ENCODE peak calls at places on chromosomes 7 and 10, in ten cellular contexts. C is astrocyte of the spinal cord, H is PC-3, E is Peyer's patch, N is fibroblast of villous mesenchyme, V is thoracic aorta, L is brain microvascular endothelial cell, K is stomach, I is mammary epithelial cell, P is tibial artery. W is an unnamed sample.

GRCh38 chr7:149598721-149599308 is 101.2 kb upstream of the ZNF746 start:
- DNase-seq in C (peak), H (peak), E (no peak), N (peak), V (no peak), L (peak), K (no peak), I (peak), P (no peak), W (peak)

GRCh38 chr7:154304740-154305679 is 252.8 kb downstream of the DPP6 start:
- DNase-seq in C (no peak), H (no peak), E (no peak), N (no peak), V (no peak), L (no peak), K (no peak), I (no peak), P (no peak), W (no peak)

GRCh38 chr10:79196470-79197461 is 128.0 kb downstream of the ZMIZ1 start:
- DNase-seq in C (no peak), H (peak), E (peak), N (peak), V (peak), L (no peak), K (peak), I (peak), P (peak), W (peak)

GRCh38 chr10:17056781-17057191 is 72.8 kb downstream of the CUBN start:
- DNase-seq in C (peak), H (peak), E (no peak), N (peak), V (no peak), L (no peak), K (no peak), I (peak), P (no peak), W (peak)

GRCh38 chr10:75220258-75220657 is 9.7 kb downstream of the VDAC2 start:
- DNase-seq in C (no peak), H (no peak), E (peak), N (no peak), V (no peak), L (no peak), K (no peak), I (no peak), P (no peak), W (no peak)

GRCh38 chr7:142542097-142542496 is 207.2 kb upstream of the PRSS1 start:
- DNase-seq in C (no peak), H (no peak), E (no peak), N (no peak), V (no peak), L (no peak), K (no peak), I (no peak), P (no peak), W (no peak)

GRCh38 chr10:103789771-103790201 is 65.6 kb downstream of the SH3PXD2A start:
- DNase-seq in C (no peak), H (peak), E (peak), N (no peak), V (no peak), L (no peak), K (peak), I (peak), P (no peak), W (no peak)

GRCh38 chr10:68601490-68602265 is 41.5 kb downstream of the TET1 start:
- DNase-seq in C (no peak), H (no peak), E (no peak), N (no peak), V (no peak), L (no peak), K (no peak), I (no peak), P (no peak), W (no peak)

GRCh38 chr7:69553190-69553589 is 45.1 kb upstream of the AUTS2 start:
- DNase-seq in C (no peak), H (no peak), E (no peak), N (no peak), V (no peak), L (no peak), K (no peak), I (no peak), P (no peak), W (no peak)

GRCh38 chr7:42493436-42494198 is 256.6 kb upstream of the GLI3 start:
- DNase-seq in C (peak), H (peak), E (peak), N (peak), V (peak), L (peak), K (peak), I (peak), P (peak), W (peak)

GRCh38 chr7:43669286-43670081 is 59.8 kb downstream of the COA1 start:
- DNase-seq in C (peak), H (no peak), E (peak), N (no peak), V (no peak), L (no peak), K (no peak), I (no peak), P (no peak), W (no peak)

GRCh38 chr10:123147635-123148413 is at the start of gene HMX2:
- DNase-seq in C (no peak), H (no peak), E (no peak), N (no peak), V (no peak), L (no peak), K (no peak), I (peak), P (no peak), W (peak)

GRCh38 chr7:151833691-151834090 is 43.2 kb downstream of the PRKAG2 start:
- DNase-seq in C (no peak), H (no peak), E (no peak), N (no peak), V (no peak), L (no peak), K (no peak), I (no peak), P (no peak), W (no peak)

GRCh38 chr7:47610506-47611044 is 28.7 kb upstream of the TNS3 start:
- DNase-seq in C (peak), H (no peak), E (no peak), N (peak), V (no peak), L (peak), K (no peak), I (no peak), P (no peak), W (peak)

GRCh38 chr7:20642171-20642570 is 26.7 kb downstream of the ABCB5 start:
- DNase-seq in C (peak), H (no peak), E (no peak), N (no peak), V (no peak), L (no peak), K (no peak), I (no peak), P (no peak), W (no peak)

GRCh38 chr7:155560196-155560595 is 13.8 kb upstream of the CNPY1 start:
- DNase-seq in C (no peak), H (no peak), E (no peak), N (no peak), V (no peak), L (no peak), K (no peak), I (no peak), P (no peak), W (no peak)

GRCh38 chr10:122054046-122055025 is 65.4 kb downstream of the TACC2 start:
- DNase-seq in C (peak), H (peak), E (peak), N (peak), V (no peak), L (peak), K (peak), I (no peak), P (peak), W (peak)

GRCh38 chr7:84245831-84246230 is 51.2 kb upstream of the SEMA3A start:
- DNase-seq in C (no peak), H (no peak), E (peak), N (no peak), V (no peak), L (no peak), K (peak), I (no peak), P (peak), W (no peak)

GRCh38 chr10:113425596-113425995 is 127.3 kb upstream of the HABP2 start:
- DNase-seq in C (no peak), H (peak), E (no peak), N (peak), V (no peak), L (peak), K (no peak), I (no peak), P (no peak), W (no peak)

GRCh38 chr7:50615519-50615845 is 50.3 kb upstream of the DDC start:
- DNase-seq in C (no peak), H (no peak), E (no peak), N (no peak), V (no peak), L (no peak), K (no peak), I (no peak), P (no peak), W (no peak)

GRCh38 chr10:118139321-118139720 is 92.6 kb upstream of the RAB11FIP2 start:
- DNase-seq in C (no peak), H (peak), E (no peak), N (no peak), V (no peak), L (peak), K (no peak), I (peak), P (no peak), W (no peak)

GRCh38 chr10:121696854-121697253 is 98.6 kb upstream of the FGFR2 start:
- DNase-seq in C (no peak), H (peak), E (peak), N (peak), V (no peak), L (no peak), K (peak), I (no peak), P (peak), W (peak)

GRCh38 chr10:89165923-89166322 is 41.2 kb downstream of the CH25H start:
- DNase-seq in C (no peak), H (peak), E (no peak), N (peak), V (no peak), L (no peak), K (no peak), I (peak), P (no peak), W (no peak)

GRCh38 chr10:89164080-89164479 is 43.0 kb downstream of the CH25H start:
- DNase-seq in C (no peak), H (no peak), E (no peak), N (no peak), V (no peak), L (no peak), K (no peak), I (no peak), P (no peak), W (no peak)

GRCh38 chr10:89164920-89165319 is 42.2 kb downstream of the CH25H start:
- DNase-seq in C (no peak), H (no peak), E (no peak), N (no peak), V (no peak), L (no peak), K (no peak), I (no peak), P (no peak), W (no peak)

GRCh38 chr10:89160339-89160738 is 46.8 kb downstream of the CH25H start:
- DNase-seq in C (no peak), H (no peak), E (no peak), N (no peak), V (no peak), L (no peak), K (no peak), I (no peak), P (no peak), W (no peak)

DNA sequence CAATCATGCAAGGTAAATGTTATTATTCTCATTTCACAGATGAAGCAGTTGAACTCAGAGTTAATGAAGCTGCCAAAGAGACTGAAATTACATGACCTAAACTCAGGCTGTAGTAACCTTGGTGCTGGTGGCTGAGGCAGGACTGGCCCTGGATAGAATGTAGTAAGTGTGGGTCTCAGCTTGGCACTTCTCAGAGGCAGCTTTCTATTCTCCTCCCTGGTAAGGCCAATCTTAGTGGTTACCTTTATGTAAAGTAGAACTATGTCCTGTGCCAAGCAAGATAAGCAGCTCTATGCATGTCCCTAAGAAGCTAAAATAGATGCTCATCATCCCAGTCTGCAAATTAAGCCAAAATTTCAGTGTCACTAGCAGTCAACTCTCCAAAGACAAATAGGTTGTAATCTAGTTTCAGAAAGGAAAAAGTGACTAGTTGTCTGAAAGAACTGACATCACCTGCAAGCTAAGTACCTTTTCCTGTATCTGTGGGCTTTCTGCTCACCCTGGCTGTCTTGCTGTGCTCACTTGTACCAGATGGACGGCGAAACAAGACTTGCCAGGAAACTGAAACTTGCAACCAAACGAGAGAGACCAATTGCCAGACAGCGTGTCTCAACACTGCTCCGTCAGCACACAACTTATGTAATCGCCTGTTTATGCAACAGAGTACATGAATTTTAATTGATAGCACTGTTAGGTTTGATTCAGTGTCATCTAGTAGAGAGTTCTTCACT is 43.7 kb downstream of the CH25H start:
- DNase-seq in C (no peak), H (no peak), E (peak), N (peak), V (no peak), L (no peak), K (peak), I (peak), P (peak), W (peak)
- H3K4me3 ChIP-seq in C (no peak), H (no peak), E (peak), N (no peak), V (no peak), L (no peak), K (no peak), I (no peak), P (no peak), W (no peak)

GRCh38 chr10:88065384-88066049 is 202.1 kb downstream of the PTEN start:
- DNase-seq in C (no peak), H (no peak), E (no peak), N (no peak), V (no peak), L (peak), K (no peak), I (no peak), P (no peak), W (no peak)

GRCh38 chr10:88066876-88067275 is 203.5 kb downstream of the PTEN start:
- DNase-seq in C (no peak), H (no peak), E (peak), N (no peak), V (no peak), L (no peak), K (no peak), I (no peak), P (no peak), W (no peak)

GRCh38 chr10:88064608-88065383 is 201.4 kb downstream of the PTEN start:
- DNase-seq in C (no peak), H (no peak), E (peak), N (peak), V (peak), L (no peak), K (peak), I (no peak), P (peak), W (peak)

GRCh38 chr10:88063861-88064521 is 200.6 kb downstream of the PTEN start:
- DNase-seq in C (no peak), H (no peak), E (no peak), N (no peak), V (no peak), L (no peak), K (no peak), I (no peak), P (no peak), W (no peak)

DNA sequence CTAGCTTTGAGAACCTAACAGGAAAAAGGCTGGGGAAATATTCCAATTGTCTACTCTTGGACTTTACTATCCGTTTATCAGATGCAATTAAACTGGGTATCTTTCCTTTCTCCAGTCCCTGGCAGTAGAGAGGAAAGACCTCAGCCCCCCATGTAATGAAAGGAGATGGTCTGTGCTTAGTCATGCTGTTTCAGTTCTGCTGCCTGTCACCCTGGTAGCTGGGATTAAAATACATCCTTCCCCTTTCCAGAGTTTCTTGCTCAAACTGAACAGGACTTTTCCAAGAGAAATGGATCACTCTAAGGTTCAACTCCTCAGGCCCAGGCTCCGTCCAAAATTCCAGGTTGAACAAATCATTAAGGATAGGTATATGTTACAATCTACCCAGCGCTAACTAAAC is 202.9 kb downstream of the PTEN start:
- DNase-seq in C (no peak), H (no peak), E (no peak), N (no peak), V (no peak), L (no peak), K (no peak), I (no peak), P (no peak), W (no peak)
- H3K4me3 ChIP-seq in C (no peak), H (no peak), E (no peak), N (no peak), V (no peak), L (no peak), K (no peak), I (no peak), P (no peak), W (no peak)

GRCh38 chr10:110503528-110504110 is 5.9 kb downstream of the DUSP5 start:
- DNase-seq in C (no peak), H (no peak), E (no peak), N (no peak), V (no peak), L (no peak), K (no peak), I (no peak), P (no peak), W (no peak)

GRCh38 chr10:110502072-110502845 is 4.6 kb downstream of the DUSP5 start:
- DNase-seq in C (peak), H (no peak), E (no peak), N (no peak), V (no peak), L (no peak), K (no peak), I (no peak), P (no peak), W (no peak)

GRCh38 chr10:110505130-110505815 is 7.6 kb downstream of the DUSP5 start:
- DNase-seq in C (peak), H (no peak), E (no peak), N (no peak), V (no peak), L (no peak), K (no peak), I (no peak), P (no peak), W (no peak)

GRCh38 chr10:110502851-110503301 is 5.2 kb downstream of the DUSP5 start:
- DNase-seq in C (peak), H (peak), E (peak), N (peak), V (no peak), L (no peak), K (no peak), I (peak), P (peak), W (peak)

GRCh38 chr10:110504111-110504735 is 6.5 kb downstream of the DUSP5 start:
- DNase-seq in C (peak), H (no peak), E (peak), N (peak), V (no peak), L (peak), K (peak), I (peak), P (peak), W (peak)
- H3K4me3 ChIP-seq in C (no peak), H (no peak), E (no peak), N (peak), V (no peak), L (no peak), K (no peak), I (no peak), P (no peak), W (no peak)

GRCh38 chr10:46028584-46029570 is 1.5 kb downstream of the NCOA4 start:
- DNase-seq in C (peak), H (peak), E (peak), N (peak), V (no peak), L (peak), K (no peak), I (peak), P (no peak), W (peak)
- H3K4me3 ChIP-seq in C (peak), H (peak), E (peak), N (peak), V (peak), L (peak), K (peak), I (peak), P (peak), W (peak)

GRCh38 chr10:89250814-89251416 is 660 bp downstream of the LIPA start:
- DNase-seq in C (no peak), H (no peak), E (no peak), N (no peak), V (no peak), L (no peak), K (no peak), I (peak), P (no peak), W (no peak)
- H3K4me3 ChIP-seq in C (peak), H (peak), E (peak), N (peak), V (peak), L (peak), K (peak), I (peak), P (peak), W (peak)

GRCh38 chr7:37056256-37056655 is 332.0 kb upstream of the AOAH start:
- DNase-seq in C (no peak), H (no peak), E (no peak), N (no peak), V (no peak), L (no peak), K (no peak), I (no peak), P (no peak), W (no peak)
- H3K4me3 ChIP-seq in C (no peak), H (no peak), E (no peak), N (no peak), V (no peak), L (no peak), K (no peak), I (no peak), P (no peak), W (no peak)

GRCh38 chr10:107913317-107914294 is 749.1 kb upstream of the SORCS1 start:
- DNase-seq in C (no peak), H (no peak), E (no peak), N (no peak), V (no peak), L (no peak), K (no peak), I (no peak), P (no peak), W (no peak)
- H3K4me3 ChIP-seq in C (no peak), H (no peak), E (no peak), N (no peak), V (no peak), L (no peak), K (no peak), I (peak), P (no peak), W (no peak)

DNA sequence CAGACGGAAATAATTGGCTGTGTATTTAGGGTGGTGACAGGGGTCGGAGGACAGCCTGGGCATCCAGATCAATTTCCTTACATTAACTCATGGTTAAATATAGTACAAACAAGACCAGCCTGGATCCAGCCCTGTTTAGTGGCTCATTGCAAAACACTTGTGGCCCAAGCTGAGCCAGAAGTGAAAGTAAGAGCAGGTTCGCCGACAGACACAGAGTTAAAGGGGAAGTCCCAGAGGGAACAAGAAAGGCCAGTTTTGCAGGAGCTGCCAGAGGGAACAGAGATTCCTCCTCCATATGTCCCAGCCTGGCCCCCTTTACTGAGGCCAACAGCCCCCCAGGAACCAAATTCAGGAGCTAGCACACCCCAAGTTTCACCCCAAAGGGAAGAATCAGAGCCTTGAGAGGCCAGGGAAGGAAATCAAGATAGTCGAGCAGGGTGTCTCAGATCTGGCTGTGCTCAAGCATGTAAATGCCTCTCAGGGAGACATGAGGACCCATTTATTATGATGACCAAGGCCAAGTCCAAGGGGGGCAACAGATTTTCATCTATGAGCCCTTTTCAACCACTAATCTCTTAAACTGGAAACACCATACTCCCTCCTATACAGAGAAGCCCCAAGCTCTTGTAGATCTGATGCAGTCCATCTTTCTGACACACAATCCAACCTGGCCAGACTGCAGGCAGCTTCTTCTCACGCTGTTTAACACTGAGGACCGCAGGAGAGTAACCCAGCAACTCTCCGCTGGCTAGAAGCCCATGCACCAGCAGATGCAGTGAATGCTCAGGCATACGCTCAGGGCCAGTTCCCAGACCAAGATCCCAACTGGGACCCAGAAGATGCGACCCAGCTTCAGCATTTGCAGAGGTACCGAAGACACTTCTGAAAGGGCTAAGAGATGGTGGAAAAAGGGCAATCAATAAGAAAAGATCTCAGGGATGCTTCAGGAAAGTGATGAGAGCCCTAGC is 15.9 kb upstream of the ADCK2 start:
- DNase-seq in C (peak), H (peak), E (peak), N (peak), V (no peak), L (peak), K (peak), I (peak), P (peak), W (peak)
- H3K4me3 ChIP-seq in C (no peak), H (peak), E (peak), N (peak), V (peak), L (peak), K (peak), I (peak), P (peak), W (peak)